ENCODE peak calls at places on chromosomes 13 and 19, in five cellular contexts. H is glutamatergic neuron, C is progenitor cell of endocrine pancreas, Z is GM13977, A is breast epithelium. U is an unnamed sample.

GRCh38 chr13:46119883-46120614 is 15.2 kb upstream of the CPB2 start:
- DNase-seq in A (no peak), H (no peak), Z (no peak), C (no peak), U (no peak)

GRCh38 chr13:45544520-45544919 is 71.0 kb downstream of the ERICH6B start:
- DNase-seq in H (no peak), C (no peak), A (no peak), Z (no peak), U (no peak)

GRCh38 chr13:68938639-68939038 is 1169.0 kb upstream of the ATXN8OS start:
- DNase-seq in H (no peak), C (no peak), Z (no peak), A (no peak), U (no peak)

GRCh38 chr13:35496011-35496410 is 19.5 kb upstream of the MAB21L1 start:
- DNase-seq in C (no peak), Z (no peak), H (no peak), A (no peak), U (no peak)

GRCh38 chr19:44608391-44608821 is 5.0 kb upstream of the IGSF23 start:
- DNase-seq in A (no peak), Z (no peak), H (no peak), C (no peak), U (no peak)

GRCh38 chr19:17323274-17323972 is 11.2 kb downstream of the ANO8 start:
- DNase-seq in Z (peak; percentile 53), C (no peak), H (no peak), A (no peak), U (no peak)

GRCh38 chr19:2336528-2337328 is 8.2 kb downstream of the SPPL2B start:
- DNase-seq in H (peak; percentile 51), Z (no peak), C (no peak), A (no peak), U (no peak)

GRCh38 chr19:53285087-53285486 is 17.6 kb upstream of the VN1R4 start:
- DNase-seq in H (no peak), C (no peak), A (no peak), Z (no peak), U (no peak)

GRCh38 chr13:88601949-88602348 is 930.8 kb downstream of the SLITRK5 start:
- DNase-seq in C (no peak), Z (no peak), A (no peak), H (no peak), U (no peak)

GRCh38 chr13:106471957-106472543 is 63.4 kb downstream of the EFNB2 start:
- DNase-seq in A (no peak), C (no peak), H (no peak), Z (no peak), U (no peak)

GRCh38 chr19:475360-475759 is 14.5 kb upstream of the SHC2 start:
- DNase-seq in A (no peak), C (no peak), H (peak; percentile 4), Z (no peak), U (no peak)

GRCh38 chr19:35454663-35455062 is 6.6 kb downstream of the FFAR2 start:
- DNase-seq in Z (no peak), H (no peak), C (no peak), A (no peak), U (no peak)

GRCh38 chr13:66501187-66501586 is 728.9 kb downstream of the PCDH9 start:
- DNase-seq in H (no peak), A (no peak), Z (no peak), C (no peak), U (no peak)

GRCh38 chr19:2546128-2547032 is 70.5 kb downstream of the GADD45B start:
- DNase-seq in Z (no peak), A (peak; percentile 80), H (peak; percentile 66), C (peak; percentile 53), U (no peak)

GRCh38 chr19:49888478-49888901 is 8.2 kb downstream of the IL4I1 start:
- DNase-seq in Z (no peak), C (no peak), H (peak; percentile 20), A (no peak), U (no peak)

GRCh38 chr19:24033308-24033961 is 53.6 kb upstream of the ZNF254 start:
- DNase-seq in H (peak; percentile 91), Z (peak; percentile 94), C (peak; percentile 71), A (peak; percentile 92), U (peak; percentile 63)

GRCh38 chr19:38592940-38593339 is 24.8 kb downstream of the MAP4K1 start:
- DNase-seq in H (no peak), C (no peak), Z (no peak), A (no peak), U (no peak)
- TF ChIP-seq CTCF in H (no peak), C (peak; percentile 30), Z (no peak), A (no peak), U (no peak)

DNA sequence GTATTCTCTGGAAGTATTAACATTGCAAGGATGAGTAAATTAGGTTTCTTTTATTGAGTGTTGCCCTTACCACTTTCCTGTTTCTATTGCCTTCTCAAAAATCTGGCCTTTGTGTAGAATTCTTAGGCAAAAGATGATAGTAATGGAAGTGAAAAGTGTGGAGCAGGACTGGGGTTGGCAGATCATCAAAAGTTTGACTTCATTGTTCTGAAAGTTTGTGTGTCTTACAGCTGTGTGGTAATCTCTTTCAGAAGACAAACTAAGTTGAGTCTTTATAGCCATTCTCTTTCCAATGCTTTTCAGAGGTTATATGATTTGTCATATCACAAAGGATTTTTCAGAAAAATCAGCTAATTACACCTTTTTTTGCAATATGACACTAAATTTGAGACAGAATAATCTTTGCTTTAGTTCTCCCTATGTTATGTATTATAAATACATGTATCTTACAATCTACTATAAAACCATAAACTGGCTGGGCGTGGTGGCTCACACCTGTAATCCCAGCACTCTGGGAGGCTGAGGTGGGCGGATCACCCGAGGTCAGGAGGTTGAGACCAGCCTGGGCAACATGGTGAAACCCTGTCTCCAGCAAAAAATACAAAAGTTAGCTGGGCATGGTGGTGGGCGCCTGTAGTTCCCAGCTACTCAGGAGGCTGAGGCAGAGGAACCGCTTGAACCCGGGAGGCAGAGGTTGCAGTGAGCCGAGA is 8.7 kb upstream of the KCNRG start:
- DNase-seq in A (no peak), C (no peak), H (no peak), Z (no peak), U (no peak)
- TF ChIP-seq CTCF in A (no peak), C (no peak), H (no peak), Z (no peak), U (no peak)

GRCh38 chr13:47592256-47592655 is 408.8 kb downstream of the SUCLA2 start:
- DNase-seq in A (no peak), C (no peak), Z (no peak), H (no peak), U (no peak)

GRCh38 chr13:47598340-47598911 is 402.6 kb downstream of the SUCLA2 start:
- DNase-seq in A (no peak), Z (no peak), C (no peak), H (no peak), U (no peak)

GRCh38 chr13:47594833-47595232 is 406.2 kb downstream of the SUCLA2 start:
- DNase-seq in A (no peak), H (no peak), C (no peak), Z (no peak), U (no peak)
- TF ChIP-seq CTCF in A (no peak), H (no peak), C (no peak), Z (peak; percentile 21), U (no peak)

DNA sequence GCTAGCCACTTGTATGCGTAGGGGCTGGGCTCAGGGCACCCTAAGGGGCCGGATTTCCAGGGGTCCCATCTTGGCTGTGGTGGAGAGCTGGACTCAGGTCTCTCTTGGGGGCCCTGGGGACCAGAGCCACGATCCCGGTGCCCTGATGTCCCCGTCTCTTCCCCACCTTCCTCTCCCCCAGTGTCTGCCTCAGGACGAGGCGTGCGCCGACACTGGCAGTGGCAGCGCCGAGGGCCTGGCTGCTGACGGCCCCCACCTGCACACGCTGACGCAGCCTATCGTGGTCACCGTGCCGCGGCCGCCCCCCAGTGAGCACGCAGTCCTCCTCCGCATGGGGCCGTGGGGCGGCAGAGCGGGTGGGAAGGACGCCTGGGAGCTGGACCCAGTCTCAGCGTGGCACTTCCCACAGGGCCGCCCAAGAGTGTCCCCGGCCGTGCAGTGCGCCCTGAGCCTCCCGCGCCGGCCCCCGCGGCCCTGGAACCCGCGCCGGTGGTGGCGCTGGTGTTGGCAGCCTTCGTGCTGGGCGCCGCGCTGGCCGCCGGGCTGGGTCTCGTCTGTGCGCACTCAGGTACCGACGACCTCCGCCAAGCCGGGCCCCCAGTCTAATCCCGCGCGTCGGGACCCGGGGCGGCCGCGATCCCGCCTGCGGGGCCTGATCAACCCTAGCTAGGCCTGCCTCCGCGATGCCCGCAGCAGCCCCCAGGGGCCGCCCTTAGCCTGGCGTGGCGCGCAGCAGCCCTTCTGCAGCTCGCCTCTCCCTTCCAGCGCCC is 2.7 kb upstream of the SNAPC2 start:
- DNase-seq in A (no peak), H (peak; percentile 80), C (no peak), Z (peak; percentile 83), U (peak; percentile 55)
- TF ChIP-seq CTCF in A (no peak), H (peak; percentile 32), C (peak; percentile 63), Z (peak; percentile 72), U (no peak)

DNA sequence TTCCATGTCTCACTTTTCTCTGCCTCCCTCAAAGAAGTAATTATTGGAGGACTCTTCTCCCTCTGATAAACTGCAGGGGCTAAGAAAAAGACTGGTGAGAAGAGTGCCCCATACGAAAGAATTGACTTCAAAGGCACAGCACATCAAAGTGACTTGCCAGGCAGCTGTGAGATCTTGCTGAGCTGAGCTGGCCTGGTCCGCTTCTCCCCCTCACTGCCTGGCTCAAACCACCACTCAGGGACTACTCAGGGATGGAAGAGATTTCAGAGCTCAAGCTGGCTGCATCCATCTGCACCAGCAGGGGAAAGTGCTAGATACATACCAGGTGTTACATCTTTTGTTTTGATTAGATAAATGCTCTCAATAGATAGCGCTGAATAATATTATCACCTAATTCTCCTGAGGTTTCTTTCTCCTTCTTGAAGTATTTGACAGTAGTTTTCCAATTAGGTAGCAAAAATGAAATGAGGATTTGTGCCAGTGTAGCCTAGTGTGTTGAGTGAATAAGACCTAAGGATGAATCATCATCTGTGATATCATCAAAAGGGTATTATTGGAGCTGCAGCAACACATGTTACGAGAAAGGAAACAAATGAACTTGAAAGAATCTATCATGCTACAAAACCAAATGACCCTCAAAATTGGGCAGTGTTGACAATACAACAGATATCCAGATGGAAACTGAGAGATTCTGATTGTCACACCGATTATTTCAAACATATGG is 379.8 kb downstream of the TBC1D4 start:
- DNase-seq in H (peak; percentile 20), A (no peak), Z (no peak), C (no peak), U (no peak)
- TF ChIP-seq CTCF in H (no peak), A (no peak), Z (no peak), C (no peak), U (no peak)

U was measured in activated B cell treated with CpG ODN at 0.5 μM for 24 hours.